ENCODE peak calls at places on chromosomes 13 and 19, in six cellular contexts. D is tibial nerve, I is Peyer's patch, N is adrenal gland, Z is esophagus muscularis mucosa, O is esophagus squamous epithelium. A is an unnamed sample.
A peak's percentile ranks its signal among the peaks of the same experiment; 100 is the strongest.

GRCh38 chr13:48251616-48252081 is 18.6 kb downstream of the ITM2B start:
- DNase-seq in I (no peak), O (no peak), Z (no peak), N (no peak), D (no peak), A (no peak)

GRCh38 chr13:50894504-50894903 is 15.1 kb upstream of the RNASEH2B start:
- DNase-seq in O (no peak), D (no peak), Z (no peak), N (no peak), I (no peak), A (no peak)

GRCh38 chr19:46823049-46823448 is 27.6 kb downstream of the AP2S1 start:
- DNase-seq in O (no peak), I (no peak), Z (no peak), D (no peak), N (no peak), A (no peak)

GRCh38 chr19:53980553-53981407 is 10.7 kb upstream of the CACNG6 start:
- DNase-seq in D (no peak), O (no peak), N (no peak), I (no peak), Z (no peak), A (no peak)

GRCh38 chr19:5434970-5435641 is 20.1 kb upstream of the ZNRF4 start:
- DNase-seq in I (no peak), N (peak; percentile 24), Z (no peak), O (no peak), D (no peak), A (no peak)

GRCh38 chr19:46762245-46762890 is 16.1 kb upstream of the STRN4 start:
- DNase-seq in I (no peak), Z (no peak), D (no peak), N (no peak), O (no peak), A (no peak)

GRCh38 chr13:112740502-112741131 is 50.8 kb downstream of the ATP11A start:
- DNase-seq in I (peak; percentile 56), Z (no peak), D (peak; percentile 77), O (no peak), N (peak; percentile 54), A (peak; percentile 83)

GRCh38 chr13:37179646-37180045 is 74.2 kb upstream of the CSNK1A1L start:
- DNase-seq in N (no peak), I (no peak), Z (no peak), O (no peak), D (no peak), A (no peak)

GRCh38 chr13:32883501-32883900 is 132.7 kb upstream of the KL start:
- DNase-seq in I (no peak), O (no peak), D (no peak), Z (no peak), N (no peak), A (no peak)

GRCh38 chr19:45954132-45954531 is 19.5 kb downstream of the NOVA2 start:
- DNase-seq in I (no peak), D (no peak), Z (no peak), N (no peak), O (no peak), A (no peak)

GRCh38 chr19:43478323-43478722 is 12.9 kb upstream of the LYPD3 start:
- DNase-seq in D (no peak), Z (no peak), O (no peak), N (no peak), I (no peak), A (no peak)

GRCh38 chr13:48508001-48508400 is 24.9 kb downstream of the RCBTB2 start:
- DNase-seq in N (no peak), Z (no peak), D (no peak), I (no peak), O (no peak), A (no peak)

GRCh38 chr13:45167611-45168554 is 33.0 kb downstream of the KCTD4 start:
- DNase-seq in I (no peak), Z (no peak), D (no peak), O (no peak), N (peak; percentile 21), A (no peak)

GRCh38 chr13:113087923-113088690 is 17.5 kb upstream of the F7 start:
- DNase-seq in Z (no peak), O (no peak), D (no peak), N (no peak), I (no peak), A (peak; percentile 40)

GRCh38 chr19:33368074-33368864 is 5.2 kb upstream of the CEBPG start:
- DNase-seq in O (no peak), Z (no peak), N (no peak), D (no peak), I (no peak), A (no peak)

GRCh38 chr19:5536337-5536894 is 31.3 kb downstream of the TINCR start:
- DNase-seq in Z (no peak), N (peak; percentile 71), D (no peak), I (no peak), O (no peak), A (peak; percentile 70)

GRCh38 chr13:110269509-110270185 is 37.3 kb downstream of the COL4A1 start:
- DNase-seq in N (no peak), Z (peak; percentile 45), D (no peak), O (no peak), I (no peak), A (no peak)
- H3K4me1 ChIP-seq in N (no peaks in the 10 kb centered on the region), Z (peaks cover 85% of the 10 kb centered on the region), D (no peaks in the 10 kb centered on the region), O (peaks cover 4% of the 10 kb centered on the region), I (no peaks in the 10 kb centered on the region), A (no peaks in the 10 kb centered on the region)

DNA sequence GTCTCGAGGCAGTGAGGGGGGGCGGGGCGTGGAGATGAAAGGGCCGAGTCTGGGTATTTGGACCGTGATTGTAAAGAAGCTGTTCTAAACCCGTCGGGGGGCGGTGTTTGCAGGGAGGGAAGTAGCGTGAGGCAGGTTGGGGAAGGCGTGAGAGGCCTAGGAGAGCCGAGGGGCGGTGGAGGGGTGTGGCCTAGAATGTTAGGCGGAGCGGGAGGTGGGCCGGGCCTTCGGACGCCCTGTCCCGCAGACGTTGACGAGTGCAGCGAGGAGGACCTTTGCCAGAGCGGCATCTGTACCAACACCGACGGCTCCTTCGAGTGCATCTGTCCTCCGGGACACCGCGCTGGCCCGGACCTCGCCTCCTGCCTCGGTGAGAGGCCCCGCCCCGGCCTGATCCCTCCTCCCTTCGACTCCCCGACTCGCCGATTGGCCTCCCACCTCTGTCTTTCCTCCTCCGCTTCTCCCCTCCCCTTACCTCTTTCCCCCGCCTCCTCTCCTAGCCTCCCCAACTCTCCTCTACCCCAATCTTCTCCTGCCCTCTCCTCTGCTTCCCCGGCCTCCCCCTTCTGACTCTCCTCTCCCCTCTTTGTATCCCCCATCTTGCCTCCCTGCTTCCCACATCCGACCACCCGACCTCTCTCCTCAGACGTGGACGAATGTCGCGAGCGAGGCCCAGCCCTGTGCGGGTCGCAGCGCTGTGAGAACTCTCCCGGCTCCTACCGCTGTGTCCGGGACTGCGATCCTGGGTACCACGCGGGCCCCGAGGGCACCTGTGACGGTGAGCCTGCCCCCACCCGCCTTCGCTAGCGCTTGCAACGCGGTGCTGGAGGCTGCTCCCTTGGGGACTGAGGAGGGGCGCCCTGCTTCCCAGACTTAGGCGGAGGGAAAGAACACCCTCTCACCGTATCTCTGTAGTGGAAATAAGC is 12.8 kb downstream of the LTBP4 start:
- DNase-seq in D (peak; percentile 83), Z (no peak), O (peak; percentile 48), I (peak; percentile 96), N (peak; percentile 84), A (peak; percentile 95)
- TF ChIP-seq POLR2A in D (no peak), Z (no peak), O (peak; percentile 22), I (peak; percentile 95), N (peak; percentile 54), A (no peak)

GRCh38 chr13:67229438-67230242 is 496 bp downstream of the PCDH9 start:
- DNase-seq in D (no peak), Z (no peak), I (no peak), N (no peak), O (no peak), A (no peak)
- H3K27ac ChIP-seq in D (peak overlapping the region; percentile 94), Z (peak overlapping the region; percentile 92), I (no peak overlapping the region), N (no peak overlapping the region), O (no peak overlapping the region), A (peak overlapping the region; percentile 90)

GRCh38 chr13:21015284-21015683 is 46.1 kb downstream of the LATS2 start:
- DNase-seq in I (no peak), N (no peak), O (no peak), Z (no peak), D (no peak), A (no peak)

GRCh38 chr13:21016487-21016886 is 44.9 kb downstream of the LATS2 start:
- DNase-seq in N (no peak), I (no peak), Z (no peak), O (no peak), D (no peak), A (no peak)

GRCh38 chr13:21020581-21020980 is 40.8 kb downstream of the LATS2 start:
- DNase-seq in O (no peak), Z (no peak), D (no peak), N (peak; percentile 78), I (no peak), A (no peak)

GRCh38 chr13:21020176-21020575 is 41.2 kb downstream of the LATS2 start:
- DNase-seq in Z (no peak), D (no peak), I (no peak), O (no peak), N (no peak), A (no peak)

GRCh38 chr13:21018220-21018619 is 43.2 kb downstream of the LATS2 start:
- DNase-seq in N (no peak), D (no peak), O (no peak), Z (no peak), I (no peak), A (no peak)
- H3K4me1 ChIP-seq in N (peaks cover 46% of the 10 kb centered on the region), D (no peaks in the 10 kb centered on the region), O (peaks cover 44% of the 10 kb centered on the region), Z (peaks cover 99% of the 10 kb centered on the region), I (no peaks in the 10 kb centered on the region), A (peaks cover 91% of the 10 kb centered on the region)

GRCh38 chr19:11381535-11382369 is 2.4 kb downstream of the EPOR start:
- DNase-seq in Z (no peak), I (no peak), D (no peak), N (peak; percentile 89), O (peak; percentile 60), A (peak; percentile 87)
- TF ChIP-seq POLR2A in Z (no peak), I (no peak), D (no peak), N (peak; percentile 2), O (no peak), A (no peak)

GRCh38 chr19:38879400-38879751 is 1.3 kb upstream of the RINL start:
- DNase-seq in O (no peak), N (no peak), D (no peak), I (no peak), Z (no peak), A (no peak)
- H3K27ac ChIP-seq in O (no peak overlapping the region), N (no peak overlapping the region), D (no peak overlapping the region), I (peak overlapping the region; percentile 93), Z (no peak overlapping the region), A (no peak overlapping the region)

GRCh38 chr13:40433577-40433976 is 232.9 kb downstream of the FOXO1 start:
- DNase-seq in I (no peak), Z (no peak), O (no peak), D (no peak), N (no peak), A (no peak)
- H3K4me1 ChIP-seq in I (peaks cover 11% of the 10 kb centered on the region), Z (peaks cover 14% of the 10 kb centered on the region), O (peaks cover 6% of the 10 kb centered on the region), D (no peaks in the 10 kb centered on the region), N (no peaks in the 10 kb centered on the region), A (no peaks in the 10 kb centered on the region)

GRCh38 chr19:49877020-49877878 is at the start of the genes AKT1S1 and TBC1D17:
- DNase-seq in D (peak; percentile 97), N (peak; percentile 100), O (peak; percentile 92), I (peak; percentile 99), Z (peak; percentile 100), A (peak; percentile 100)
- TF ChIP-seq POLR2A in D (peak; percentile 78), N (peak; percentile 91), O (peak; percentile 72), I (peak; percentile 87), Z (peak; percentile 94), A (peak; percentile 76)

A was measured in sigmoid colon.